ENCODE peak calls at places on chromosomes 13 and 19, in ten cellular contexts. V, P, Y, W, G, I, Z, K, C and L are unnamed samples. For H3K9me3, the result is how much of the 10 kb centered on the place peaks cover.

GRCh38 chr13:82412749-82413148 is 1469.5 kb downstream of the SLITRK1 start:
- DNase-seq in V (no peak), P (no peak), Y (no peak), W (no peak), G (no peak), I (no peak), Z (no peak), K (no peak), C (no peak), L (no peak)

GRCh38 chr13:110957931-110958330 is 43.1 kb upstream of the ANKRD10 start:
- DNase-seq in V (no peak), P (no peak), Y (no peak), W (no peak), G (no peak), I (no peak), Z (no peak), K (no peak), C (no peak), L (no peak)

GRCh38 chr19:35031072-35031881 is 1.0 kb downstream of the SCN1B start:
- DNase-seq in V (peak), P (peak), Y (no peak), W (no peak), G (no peak), I (peak), Z (no peak), K (no peak), C (no peak), L (peak)

GRCh38 chr13:79477968-79478367 is 3.0 kb upstream of the NDFIP2 start:
- DNase-seq in V (peak), P (no peak), Y (no peak), W (no peak), G (no peak), I (peak), Z (no peak), K (no peak), C (no peak), L (no peak)

GRCh38 chr13:36101157-36101556 is 30.0 kb downstream of the DCLK1 start:
- DNase-seq in V (no peak), P (no peak), Y (no peak), W (no peak), G (no peak), I (no peak), Z (no peak), K (no peak), C (no peak), L (no peak)

GRCh38 chr19:18446811-18447359 is 9.0 kb upstream of the ISYNA1 start:
- DNase-seq in V (no peak), P (no peak), Y (no peak), W (no peak), G (no peak), I (no peak), Z (no peak), K (no peak), C (no peak), L (no peak)

GRCh38 chr13:51397262-51397933 is 55.4 kb downstream of the INTS6 start:
- DNase-seq in V (peak), P (no peak), Y (peak), W (no peak), G (no peak), I (peak), Z (peak), K (no peak), C (peak), L (no peak)

GRCh38 chr19:38665219-38665931 is 17.9 kb downstream of the ACTN4 start:
- DNase-seq in V (no peak), P (no peak), Y (no peak), W (no peak), G (no peak), I (peak), Z (no peak), K (no peak), C (no peak), L (no peak)

GRCh38 chr13:48232420-48233096 is 448 bp upstream of the ITM2B start:
- DNase-seq in V (peak), P (no peak), Y (no peak), W (no peak), G (peak), I (peak), Z (no peak), K (no peak), C (peak), L (no peak)

GRCh38 chr13:49858183-49858856 is 65.8 kb upstream of the KPNA3 start:
- DNase-seq in V (no peak), P (peak), Y (no peak), W (no peak), G (no peak), I (peak), Z (no peak), K (no peak), C (no peak), L (no peak)

GRCh38 chr19:14830702-14831101 is 4.3 kb downstream of the OR7A5 start:
- DNase-seq in V (no peak), P (no peak), Y (no peak), W (peak), G (no peak), I (no peak), Z (no peak), K (no peak), C (no peak), L (no peak)

GRCh38 chr13:48266150-48266549 is 33.1 kb downstream of the ITM2B start:
- DNase-seq in V (no peak), P (no peak), Y (no peak), W (no peak), G (no peak), I (no peak), Z (no peak), K (no peak), C (no peak), L (no peak)

GRCh38 chr13:103859952-103860351 is 793.7 kb upstream of the SLC10A2 start:
- DNase-seq in V (no peak), P (no peak), Y (no peak), W (no peak), G (no peak), I (no peak), Z (no peak), K (no peak), C (no peak), L (no peak)

GRCh38 chr13:81610613-81611012 is 1269.7 kb upstream of the SPRY2 start:
- DNase-seq in V (no peak), P (no peak), Y (no peak), W (no peak), G (no peak), I (no peak), Z (no peak), K (no peak), C (no peak), L (no peak)

GRCh38 chr19:51331193-51331592 is 10.7 kb downstream of the VSIG10L start:
- DNase-seq in V (no peak), P (no peak), Y (no peak), W (no peak), G (no peak), I (no peak), Z (no peak), K (no peak), C (no peak), L (no peak)

GRCh38 chr13:38430761-38431160 is 81.1 kb downstream of the UFM1 start:
- DNase-seq in V (no peak), P (no peak), Y (no peak), W (no peak), G (no peak), I (peak), Z (no peak), K (no peak), C (no peak), L (no peak)

GRCh38 chr19:14147797-14148605 is 11.6 kb upstream of the ASF1B start:
- DNase-seq in V (peak), P (peak), Y (no peak), W (peak), G (peak), I (peak), Z (peak), K (peak), C (peak), L (peak)

GRCh38 chr13:78598382-78598781 is 5.0 kb downstream of the POU4F1 start:
- DNase-seq in V (peak), P (no peak), Y (no peak), W (no peak), G (no peak), I (no peak), Z (no peak), K (no peak), C (no peak), L (no peak)

GRCh38 chr13:113106666-113107065 is 1.1 kb downstream of the F7 start:
- DNase-seq in V (no peak), P (no peak), Y (no peak), W (no peak), G (no peak), I (no peak), Z (no peak), K (no peak), C (no peak), L (peak)

GRCh38 chr13:40254394-40254793 is 412.0 kb downstream of the FOXO1 start:
- DNase-seq in V (no peak), P (no peak), Y (no peak), W (no peak), G (no peak), I (no peak), Z (no peak), K (no peak), C (no peak), L (no peak)

GRCh38 chr19:16018801-16019551 is 57.3 kb upstream of the TPM4 start:
- DNase-seq in V (no peak), P (no peak), Y (no peak), W (no peak), G (no peak), I (no peak), Z (no peak), K (no peak), C (no peak), L (no peak)

GRCh38 chr19:50148528-50148927 is 14.6 kb downstream of the IZUMO2 start:
- DNase-seq in V (no peak), P (no peak), Y (no peak), W (no peak), G (no peak), I (no peak), Z (no peak), K (no peak), C (no peak), L (no peak)

GRCh38 chr19:29326351-29326750 is 113.4 kb upstream of the UQCRFS1 start:
- DNase-seq in V (no peak), P (no peak), Y (no peak), W (peak), G (no peak), I (peak), Z (no peak), K (no peak), C (no peak), L (no peak)

GRCh38 chr19:19719798-19720197 is 13.1 kb downstream of the ZNF14 start:
- DNase-seq in V (no peak), P (no peak), Y (no peak), W (peak), G (no peak), I (no peak), Z (no peak), K (no peak), C (no peak), L (no peak)
- H3K9me3 ChIP-seq in V (half or more), P (under half), Y (half or more), W (half or more), G (under half), I (under half), Z (under half), K (under half), C (half or more), L (half or more)

DNA sequence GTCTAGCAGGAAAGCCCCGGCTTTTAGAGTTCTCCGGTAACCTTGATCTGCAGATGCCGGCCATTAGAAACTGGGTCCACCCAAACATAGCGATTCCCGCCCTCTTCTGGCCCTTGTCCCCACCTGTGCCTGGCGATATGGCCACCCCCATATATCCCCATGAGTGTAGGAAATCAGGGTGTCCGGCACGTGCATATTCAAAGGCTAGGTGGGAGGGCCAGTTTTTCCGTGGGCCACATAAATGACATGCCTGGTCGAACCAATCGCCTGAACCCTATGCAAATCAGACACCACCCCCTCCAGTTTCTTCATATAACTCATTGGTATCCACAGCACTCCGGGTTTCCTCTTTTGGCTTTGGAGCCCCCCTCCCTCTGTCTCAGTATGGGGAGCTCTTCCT is 37.4 kb downstream of the ERICH4 start:
- DNase-seq in V (no peak), P (no peak), Y (no peak), W (no peak), G (no peak), I (no peak), Z (no peak), K (no peak), C (no peak), L (no peak)
- H3K9me3 ChIP-seq in V (under half), P (under half), Y (under half), W (under half), G (under half), I (under half), Z (under half), K (under half), C (under half), L (under half)

GRCh38 chr13:114222461-114222968 is 12.2 kb upstream of the CDC16 start:
- DNase-seq in V (no peak), P (no peak), Y (no peak), W (peak), G (no peak), I (no peak), Z (peak), K (no peak), C (no peak), L (peak)
- H3K9me3 ChIP-seq in V (under half), P (under half), Y (under half), W (under half), G (under half), I (under half), Z (under half), K (under half), C (under half), L (under half)

GRCh38 chr19:58154679-58155648 is 4.4 kb upstream of the ZNF329 start:
- DNase-seq in V (peak), P (peak), Y (peak), W (no peak), G (peak), I (peak), Z (peak), K (peak), C (peak), L (peak)

GRCh38 chr19:58153386-58153785 is 2.8 kb upstream of the ZNF329 start:
- DNase-seq in V (no peak), P (no peak), Y (no peak), W (no peak), G (no peak), I (no peak), Z (no peak), K (no peak), C (no peak), L (no peak)

GRCh38 chr19:58154287-58154678 is 3.7 kb upstream of the ZNF329 start:
- DNase-seq in V (peak), P (no peak), Y (no peak), W (no peak), G (no peak), I (peak), Z (no peak), K (no peak), C (peak), L (no peak)

GRCh38 chr19:58157045-58157728 is 6.6 kb upstream of the ZNF329 start:
- DNase-seq in V (no peak), P (no peak), Y (no peak), W (no peak), G (no peak), I (no peak), Z (no peak), K (no peak), C (no peak), L (peak)
- H3K9me3 ChIP-seq in V (under half), P (half or more), Y (under half), W (under half), G (under half), I (under half), Z (under half), K (under half), C (under half), L (under half)

DNA sequence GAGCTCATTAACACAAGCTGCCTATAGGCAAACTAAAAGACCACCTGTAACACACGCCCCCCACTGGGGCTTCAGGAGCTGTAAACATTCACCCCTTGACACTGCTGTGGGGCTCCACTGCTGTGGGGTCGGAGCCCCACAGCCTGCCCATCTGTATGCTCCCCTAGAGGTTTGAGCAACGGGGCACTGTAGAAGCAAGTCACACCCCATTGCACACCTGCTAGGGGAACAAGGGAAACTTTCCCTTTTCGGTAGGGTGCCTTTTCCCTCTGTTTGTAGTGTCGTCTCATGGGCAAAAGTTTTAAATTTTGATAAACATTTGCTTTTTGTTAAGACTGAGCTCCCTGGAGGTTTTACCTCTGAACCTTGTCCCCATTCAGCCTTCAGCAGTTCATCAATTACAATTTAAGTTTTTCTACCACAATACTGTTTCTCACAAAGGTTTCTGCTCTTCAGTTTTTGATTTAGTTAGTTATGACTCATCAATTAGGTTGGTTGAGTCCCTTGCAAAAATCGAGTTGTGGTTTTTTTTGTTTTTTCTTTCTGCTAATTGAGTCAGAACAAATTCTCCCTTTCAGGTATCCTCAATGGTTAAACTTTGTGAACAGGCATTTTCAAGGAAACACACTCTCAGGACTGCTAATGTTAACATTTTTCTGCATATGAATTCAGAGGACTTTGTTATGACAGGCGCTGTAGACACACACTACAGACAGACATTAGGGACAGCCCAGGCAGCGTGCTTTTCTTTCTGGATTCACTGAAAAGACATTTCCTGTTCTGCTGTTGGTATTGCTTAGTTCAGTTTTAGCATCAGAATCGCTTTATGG is 35.1 kb downstream of the ZNF433 start:
- DNase-seq in V (no peak), P (no peak), Y (no peak), W (no peak), G (no peak), I (peak), Z (no peak), K (no peak), C (no peak), L (no peak)
- H3K9me3 ChIP-seq in V (under half), P (under half), Y (under half), W (under half), G (under half), I (under half), Z (under half), K (under half), C (under half), L (under half)

GRCh38 chr19:21513651-21514050 is 8.2 kb downstream of the ZNF429 start:
- DNase-seq in V (no peak), P (no peak), Y (no peak), W (no peak), G (no peak), I (no peak), Z (no peak), K (no peak), C (no peak), L (no peak)

DNA sequence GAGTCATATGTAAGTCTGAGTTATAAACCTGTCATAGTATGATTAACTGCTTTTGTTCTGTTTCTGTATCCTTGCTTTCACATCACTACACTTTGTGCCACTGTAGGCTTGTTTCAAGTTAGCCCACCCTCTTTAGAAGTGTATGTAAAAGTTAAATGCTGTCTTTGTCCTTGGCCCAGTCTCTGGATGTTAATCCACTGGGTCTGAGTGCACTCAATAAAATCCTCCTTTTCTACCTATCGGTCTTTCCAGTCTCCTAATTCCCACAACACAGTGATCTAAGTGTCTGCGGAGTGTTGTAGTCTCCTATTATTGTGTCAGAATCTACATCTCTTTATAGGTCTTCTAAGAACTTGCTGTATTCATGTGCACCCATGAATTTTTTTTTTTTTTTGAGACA is 14.1 kb downstream of the ZNF429 start:
- DNase-seq in V (no peak), P (no peak), Y (no peak), W (peak), G (no peak), I (no peak), Z (no peak), K (no peak), C (no peak), L (no peak)
- H3K9me3 ChIP-seq in V (under half), P (under half), Y (under half), W (under half), G (under half), I (under half), Z (under half), K (under half), C (under half), L (under half)

GRCh38 chr19:58252102-58252685 is 23.5 kb downstream of the ZNF544 start:
- DNase-seq in V (peak), P (no peak), Y (no peak), W (peak), G (no peak), I (no peak), Z (no peak), K (no peak), C (no peak), L (no peak)

GRCh38 chr19:58243351-58243750 is 14.6 kb downstream of the ZNF544 start:
- DNase-seq in V (no peak), P (no peak), Y (no peak), W (no peak), G (no peak), I (no peak), Z (no peak), K (no peak), C (no peak), L (no peak)

DNA sequence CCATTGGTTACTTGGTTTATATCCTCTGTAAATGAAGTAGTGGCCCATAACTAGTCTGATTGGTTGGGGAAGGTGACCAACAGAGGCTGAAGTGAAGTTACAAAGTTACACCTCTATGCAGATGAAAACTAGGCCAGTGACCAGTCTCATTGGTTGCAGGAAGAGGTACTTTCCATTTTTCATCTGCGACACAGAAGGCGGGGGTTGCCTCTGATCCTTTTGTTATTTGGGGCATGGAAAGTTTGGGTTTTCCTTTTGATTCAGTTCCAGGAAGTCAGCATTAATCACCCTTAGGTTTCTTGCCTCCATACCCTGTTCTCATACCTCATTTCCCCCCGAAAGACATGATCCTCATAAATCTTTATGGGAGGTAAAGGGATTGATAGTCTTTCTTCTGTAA is 20.2 kb downstream of the ZNF544 start:
- DNase-seq in V (no peak), P (no peak), Y (no peak), W (no peak), G (no peak), I (no peak), Z (no peak), K (no peak), C (no peak), L (no peak)
- H3K9me3 ChIP-seq in V (half or more), P (half or more), Y (half or more), W (half or more), G (under half), I (under half), Z (under half), K (under half), C (half or more), L (half or more)

GRCh38 chr19:53381376-53381775 is 13.6 kb upstream of the ZNF765 start:
- DNase-seq in V (no peak), P (no peak), Y (no peak), W (no peak), G (no peak), I (no peak), Z (no peak), K (no peak), C (no peak), L (no peak)
- H3K9me3 ChIP-seq in V (under half), P (half or more), Y (half or more), W (half or more), G (under half), I (under half), Z (under half), K (under half), C (under half), L (half or more)